ENCODE peak calls at places on chromosomes 13 and 19, in nine cellular contexts. One of them, this sample, is unnamed.

GRCh38 chr19:6772028-6772865 is at the start of gene VAV1:
- DNase-seq in fibroblast of mammary gland: no peak
- DNase-seq in esophagus squamous epithelium: peak; percentile 55
- DNase-seq in mammary epithelial cell: no peak
- DNase-seq in testis: peak; percentile 42
- DNase-seq in adrenal gland: peak; percentile 49
- DNase-seq in gastrocnemius medialis: no peak
- DNase-seq in foreskin fibroblast: no peak
- DNase-seq in vagina: no peak
- DNase-seq in this sample: peak; percentile 61

GRCh38 chr13:29733069-29733700 is 117.2 kb downstream of the UBL3 start:
- DNase-seq in fibroblast of mammary gland: no peak
- DNase-seq in esophagus squamous epithelium: no peak
- DNase-seq in mammary epithelial cell: peak; percentile 56
- DNase-seq in testis: no peak
- DNase-seq in adrenal gland: no peak
- DNase-seq in gastrocnemius medialis: no peak
- DNase-seq in foreskin fibroblast: no peak
- DNase-seq in vagina: no peak
- DNase-seq in this sample: no peak

GRCh38 chr13:72820156-72820897 is 38.4 kb downstream of the PIBF1 start:
- DNase-seq in fibroblast of mammary gland: peak; percentile 87
- DNase-seq in esophagus squamous epithelium: no peak
- DNase-seq in mammary epithelial cell: peak; percentile 3
- DNase-seq in testis: no peak
- DNase-seq in adrenal gland: no peak
- DNase-seq in gastrocnemius medialis: no peak
- DNase-seq in foreskin fibroblast: peak; percentile 41
- DNase-seq in vagina: no peak
- DNase-seq in this sample: no peak

GRCh38 chr19:47157455-47158321 is 27.1 kb downstream of the SAE1 start:
- DNase-seq in fibroblast of mammary gland: peak; percentile 49
- DNase-seq in esophagus squamous epithelium: no peak
- DNase-seq in mammary epithelial cell: no peak
- DNase-seq in testis: peak; percentile 27
- DNase-seq in adrenal gland: peak; percentile 48
- DNase-seq in gastrocnemius medialis: peak; percentile 2
- DNase-seq in foreskin fibroblast: peak; percentile 74
- DNase-seq in vagina: no peak
- DNase-seq in this sample: no peak

GRCh38 chr13:27962128-27962841 is 6.8 kb downstream of the CDX2 start:
- DNase-seq in fibroblast of mammary gland: no peak
- DNase-seq in esophagus squamous epithelium: no peak
- DNase-seq in mammary epithelial cell: no peak
- DNase-seq in testis: no peak
- DNase-seq in adrenal gland: no peak
- DNase-seq in gastrocnemius medialis: no peak
- DNase-seq in foreskin fibroblast: no peak
- DNase-seq in vagina: no peak
- DNase-seq in this sample: no peak

GRCh38 chr13:65488606-65489005 is 1741.5 kb downstream of the PCDH9 start:
- DNase-seq in fibroblast of mammary gland: no peak
- DNase-seq in esophagus squamous epithelium: no peak
- DNase-seq in mammary epithelial cell: no peak
- DNase-seq in testis: no peak
- DNase-seq in adrenal gland: no peak
- DNase-seq in gastrocnemius medialis: no peak
- DNase-seq in foreskin fibroblast: no peak
- DNase-seq in vagina: no peak
- DNase-seq in this sample: no peak

GRCh38 chr19:29510701-29511265 is 15.0 kb upstream of the VSTM2B start:
- DNase-seq in fibroblast of mammary gland: no peak
- DNase-seq in esophagus squamous epithelium: no peak
- DNase-seq in mammary epithelial cell: no peak
- DNase-seq in testis: no peak
- DNase-seq in adrenal gland: no peak
- DNase-seq in gastrocnemius medialis: no peak
- DNase-seq in foreskin fibroblast: no peak
- DNase-seq in vagina: no peak
- DNase-seq in this sample: no peak

GRCh38 chr19:625257-625656 is 8.1 kb downstream of the POLRMT start:
- DNase-seq in fibroblast of mammary gland: no peak
- DNase-seq in esophagus squamous epithelium: no peak
- DNase-seq in mammary epithelial cell: no peak
- DNase-seq in testis: no peak
- DNase-seq in adrenal gland: no peak
- DNase-seq in gastrocnemius medialis: no peak
- DNase-seq in foreskin fibroblast: no peak
- DNase-seq in vagina: no peak
- DNase-seq in this sample: no peak

GRCh38 chr19:19637523-19638251 is 5.8 kb downstream of the GMIP start:
- DNase-seq in fibroblast of mammary gland: no peak
- DNase-seq in esophagus squamous epithelium: no peak
- DNase-seq in mammary epithelial cell: no peak
- DNase-seq in testis: peak; percentile 40
- DNase-seq in adrenal gland: no peak
- DNase-seq in gastrocnemius medialis: no peak
- DNase-seq in foreskin fibroblast: no peak
- DNase-seq in vagina: no peak
- DNase-seq in this sample: no peak

GRCh38 chr19:50932690-50933083 is 20.2 kb downstream of the KLK5 start:
- DNase-seq in fibroblast of mammary gland: no peak
- DNase-seq in esophagus squamous epithelium: no peak
- DNase-seq in mammary epithelial cell: peak; percentile 52
- DNase-seq in testis: no peak
- DNase-seq in adrenal gland: no peak
- DNase-seq in gastrocnemius medialis: no peak
- DNase-seq in foreskin fibroblast: no peak
- DNase-seq in vagina: no peak
- DNase-seq in this sample: no peak
- TF ChIP-seq CTCF in fibroblast of mammary gland: no peak
- TF ChIP-seq CTCF in esophagus squamous epithelium: no peak
- TF ChIP-seq CTCF in mammary epithelial cell: no peak
- TF ChIP-seq CTCF in testis: no peak
- TF ChIP-seq CTCF in adrenal gland: no peak
- TF ChIP-seq CTCF in gastrocnemius medialis: no peak
- TF ChIP-seq CTCF in foreskin fibroblast: no peak
- TF ChIP-seq CTCF in vagina: no peak
- TF ChIP-seq CTCF in this sample: no peak

GRCh38 chr13:109272595-109273325 is 513.6 kb downstream of the IRS2 start:
- DNase-seq in fibroblast of mammary gland: no peak
- DNase-seq in esophagus squamous epithelium: no peak
- DNase-seq in mammary epithelial cell: no peak
- DNase-seq in testis: no peak
- DNase-seq in adrenal gland: no peak
- DNase-seq in gastrocnemius medialis: no peak
- DNase-seq in foreskin fibroblast: no peak
- DNase-seq in vagina: no peak
- DNase-seq in this sample: no peak
- H3K4me3 ChIP-seq in fibroblast of mammary gland: peak overlapping the region; percentile 39
- H3K4me3 ChIP-seq in esophagus squamous epithelium: no peak overlapping the region
- H3K4me3 ChIP-seq in mammary epithelial cell: peak overlapping the region; percentile 11
- H3K4me3 ChIP-seq in testis: no peak overlapping the region
- H3K4me3 ChIP-seq in adrenal gland: no peak overlapping the region
- H3K4me3 ChIP-seq in gastrocnemius medialis: no peak overlapping the region
- H3K4me3 ChIP-seq in foreskin fibroblast: no peak overlapping the region
- H3K4me3 ChIP-seq in vagina: no peak overlapping the region
- H3K4me3 ChIP-seq in this sample: no peak overlapping the region

GRCh38 chr19:58278156-58279041 is at the start of gene ZNF8:
- DNase-seq in fibroblast of mammary gland: peak; percentile 97
- DNase-seq in esophagus squamous epithelium: peak; percentile 69
- DNase-seq in mammary epithelial cell: peak; percentile 99
- DNase-seq in testis: peak; percentile 98
- DNase-seq in adrenal gland: peak; percentile 99
- DNase-seq in gastrocnemius medialis: peak; percentile 89
- DNase-seq in foreskin fibroblast: peak; percentile 99
- DNase-seq in vagina: peak; percentile 98
- DNase-seq in this sample: peak; percentile 98
- TF ChIP-seq CTCF in fibroblast of mammary gland: no peak
- TF ChIP-seq CTCF in esophagus squamous epithelium: no peak
- TF ChIP-seq CTCF in mammary epithelial cell: peak; percentile 16
- TF ChIP-seq CTCF in testis: no peak
- TF ChIP-seq CTCF in adrenal gland: no peak
- TF ChIP-seq CTCF in gastrocnemius medialis: no peak
- TF ChIP-seq CTCF in foreskin fibroblast: no peak
- TF ChIP-seq CTCF in vagina: no peak
- TF ChIP-seq CTCF in this sample: no peak

GRCh38 chr13:100601716-100602115 is 13.1 kb upstream of the GGACT start:
- DNase-seq in fibroblast of mammary gland: no peak
- DNase-seq in esophagus squamous epithelium: no peak
- DNase-seq in mammary epithelial cell: no peak
- DNase-seq in testis: no peak
- DNase-seq in adrenal gland: no peak
- DNase-seq in gastrocnemius medialis: no peak
- DNase-seq in foreskin fibroblast: no peak
- DNase-seq in vagina: no peak
- DNase-seq in this sample: no peak
- H3K4me3 ChIP-seq in fibroblast of mammary gland: no peak overlapping the region
- H3K4me3 ChIP-seq in esophagus squamous epithelium: no peak overlapping the region
- H3K4me3 ChIP-seq in mammary epithelial cell: no peak overlapping the region
- H3K4me3 ChIP-seq in testis: no peak overlapping the region
- H3K4me3 ChIP-seq in adrenal gland: no peak overlapping the region
- H3K4me3 ChIP-seq in gastrocnemius medialis: no peak overlapping the region
- H3K4me3 ChIP-seq in foreskin fibroblast: no peak overlapping the region
- H3K4me3 ChIP-seq in vagina: no peak overlapping the region
- H3K4me3 ChIP-seq in this sample: no peak overlapping the region

GRCh38 chr13:44972956-44973581 is 16.2 kb downstream of the NUFIP1 start:
- DNase-seq in fibroblast of mammary gland: peak; percentile 50
- DNase-seq in esophagus squamous epithelium: no peak
- DNase-seq in mammary epithelial cell: no peak
- DNase-seq in testis: no peak
- DNase-seq in adrenal gland: no peak
- DNase-seq in gastrocnemius medialis: no peak
- DNase-seq in foreskin fibroblast: no peak
- DNase-seq in vagina: no peak
- DNase-seq in this sample: no peak

GRCh38 chr13:44961997-44962396 is 27.3 kb downstream of the NUFIP1 start:
- DNase-seq in fibroblast of mammary gland: no peak
- DNase-seq in esophagus squamous epithelium: no peak
- DNase-seq in mammary epithelial cell: no peak
- DNase-seq in testis: no peak
- DNase-seq in adrenal gland: no peak
- DNase-seq in gastrocnemius medialis: no peak
- DNase-seq in foreskin fibroblast: no peak
- DNase-seq in vagina: no peak
- DNase-seq in this sample: no peak

GRCh38 chr13:44971656-44972595 is 17.3 kb downstream of the NUFIP1 start:
- DNase-seq in fibroblast of mammary gland: no peak
- DNase-seq in esophagus squamous epithelium: no peak
- DNase-seq in mammary epithelial cell: no peak
- DNase-seq in testis: no peak
- DNase-seq in adrenal gland: no peak
- DNase-seq in gastrocnemius medialis: no peak
- DNase-seq in foreskin fibroblast: no peak
- DNase-seq in vagina: no peak
- DNase-seq in this sample: no peak

GRCh38 chr13:44969858-44970484 is 19.3 kb downstream of the NUFIP1 start:
- DNase-seq in fibroblast of mammary gland: peak; percentile 70
- DNase-seq in esophagus squamous epithelium: no peak
- DNase-seq in mammary epithelial cell: peak; percentile 28
- DNase-seq in testis: no peak
- DNase-seq in adrenal gland: peak; percentile 33
- DNase-seq in gastrocnemius medialis: no peak
- DNase-seq in foreskin fibroblast: peak; percentile 35
- DNase-seq in vagina: no peak
- DNase-seq in this sample: no peak

DNA sequence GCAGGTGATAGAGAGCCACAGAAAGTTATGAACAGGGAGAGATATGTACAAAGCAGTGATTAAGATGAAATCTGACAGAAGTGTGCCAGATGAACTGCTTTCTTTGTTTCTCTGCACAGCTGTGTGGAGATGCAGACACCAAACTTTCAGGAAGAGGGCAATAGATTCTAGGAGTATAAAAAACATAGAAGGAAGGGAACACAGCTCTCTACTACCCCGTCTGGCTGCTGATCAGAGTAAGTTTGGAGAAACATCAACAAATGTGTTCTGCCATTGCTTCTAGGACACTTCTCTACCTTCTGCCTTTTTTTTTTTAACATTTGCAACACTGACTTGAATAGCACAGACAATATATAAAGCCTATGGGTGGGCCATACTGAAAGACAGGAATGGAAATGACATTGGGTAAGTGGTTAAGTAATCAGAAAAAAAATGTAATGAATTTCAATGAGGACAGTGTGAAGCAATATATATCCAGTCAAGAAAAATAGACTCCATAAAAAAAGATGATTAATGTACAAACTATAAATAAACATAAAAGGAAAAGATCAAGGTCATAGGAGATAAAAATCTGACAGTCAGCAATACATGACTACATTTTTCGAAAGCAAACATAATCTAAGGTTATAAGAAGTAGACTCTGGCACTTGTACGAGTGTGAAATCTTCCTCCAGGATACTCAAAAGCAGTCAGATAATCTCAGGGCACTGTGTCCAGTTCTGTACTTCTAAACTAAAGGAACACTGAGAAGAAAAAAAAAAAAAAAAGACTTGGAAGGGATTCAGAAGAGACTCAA is 21.4 kb downstream of the NUFIP1 start:
- DNase-seq in fibroblast of mammary gland: peak; percentile 51
- DNase-seq in esophagus squamous epithelium: no peak
- DNase-seq in mammary epithelial cell: no peak
- DNase-seq in testis: no peak
- DNase-seq in adrenal gland: peak; percentile 17
- DNase-seq in gastrocnemius medialis: no peak
- DNase-seq in foreskin fibroblast: no peak
- DNase-seq in vagina: no peak
- DNase-seq in this sample: no peak
- TF ChIP-seq CTCF in fibroblast of mammary gland: peak; percentile 24
- TF ChIP-seq CTCF in esophagus squamous epithelium: peak; percentile 6
- TF ChIP-seq CTCF in mammary epithelial cell: no peak
- TF ChIP-seq CTCF in testis: no peak
- TF ChIP-seq CTCF in adrenal gland: peak; percentile 22
- TF ChIP-seq CTCF in gastrocnemius medialis: no peak
- TF ChIP-seq CTCF in foreskin fibroblast: peak; percentile 18
- TF ChIP-seq CTCF in vagina: no peak
- TF ChIP-seq CTCF in this sample: no peak

DNA sequence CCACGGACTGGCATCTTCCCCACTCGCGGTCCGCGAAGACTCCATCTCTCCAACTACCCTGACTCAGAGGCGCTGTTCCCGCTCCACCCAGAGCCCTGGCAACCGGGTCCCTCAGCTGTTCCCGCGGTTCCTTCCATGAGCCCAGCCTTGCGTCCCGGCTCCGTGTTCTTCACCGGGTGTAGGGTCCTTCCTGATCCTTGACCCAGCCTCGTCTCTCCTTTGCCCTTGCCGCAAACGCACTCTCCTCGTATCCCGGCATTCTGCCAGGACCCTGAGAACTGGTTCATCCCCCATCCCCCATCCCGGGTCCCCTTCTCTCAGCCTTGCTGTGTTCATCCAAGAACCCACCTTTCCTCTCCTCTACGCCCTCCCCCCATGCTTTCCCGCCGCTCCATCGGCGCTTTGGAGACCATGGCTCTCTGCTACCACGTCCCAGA is 705 bp downstream of the ICAM5 start:
- DNase-seq in fibroblast of mammary gland: no peak
- DNase-seq in esophagus squamous epithelium: no peak
- DNase-seq in mammary epithelial cell: no peak
- DNase-seq in testis: no peak
- DNase-seq in adrenal gland: no peak
- DNase-seq in gastrocnemius medialis: no peak
- DNase-seq in foreskin fibroblast: no peak
- DNase-seq in vagina: peak; percentile 92
- DNase-seq in this sample: no peak
- H3K4me3 ChIP-seq in fibroblast of mammary gland: peak overlapping the region; percentile 13
- H3K4me3 ChIP-seq in esophagus squamous epithelium: peak overlapping the region; percentile 66
- H3K4me3 ChIP-seq in mammary epithelial cell: peak overlapping the region; percentile 50
- H3K4me3 ChIP-seq in testis: peak overlapping the region; percentile 38
- H3K4me3 ChIP-seq in adrenal gland: no peak overlapping the region
- H3K4me3 ChIP-seq in gastrocnemius medialis: peak overlapping the region; percentile 65
- H3K4me3 ChIP-seq in foreskin fibroblast: peak overlapping the region; percentile 45
- H3K4me3 ChIP-seq in vagina: peak overlapping the region; percentile 37
- H3K4me3 ChIP-seq in this sample: peak overlapping the region; percentile 40